ENCODE peak calls at places on chromosomes 2 and 18, in five cellular contexts. One of them, this sample, is unnamed.

GRCh38 chr2:165700511-165700910 is 93.5 kb downstream of the GALNT3 start:
- DNase-seq in brain microvascular endothelial cell: no peak
- DNase-seq in cardiac muscle cell: no peak
- DNase-seq in osteocyte: no peak
- DNase-seq in A549: no peak
- DNase-seq in this sample: no peak

GRCh38 chr2:112622528-112622849 is 23.2 kb upstream of the SLC20A1 start:
- DNase-seq in brain microvascular endothelial cell: peak
- DNase-seq in cardiac muscle cell: peak
- DNase-seq in osteocyte: no peak
- DNase-seq in A549: peak
- DNase-seq in this sample: no peak

GRCh38 chr2:233058717-233059546 is 1.2 kb upstream of the INPP5D start:
- DNase-seq in brain microvascular endothelial cell: no peak
- DNase-seq in cardiac muscle cell: no peak
- DNase-seq in osteocyte: no peak
- DNase-seq in A549: no peak
- DNase-seq in this sample: no peak

GRCh38 chr2:37892436-37893114 is 32.5 kb upstream of the RMDN2 start:
- DNase-seq in brain microvascular endothelial cell: no peak
- DNase-seq in cardiac muscle cell: no peak
- DNase-seq in osteocyte: no peak
- DNase-seq in A549: no peak
- DNase-seq in this sample: no peak

GRCh38 chr2:157726946-157727345 is 98.3 kb upstream of the ACVR1C start:
- DNase-seq in brain microvascular endothelial cell: no peak
- DNase-seq in cardiac muscle cell: no peak
- DNase-seq in osteocyte: no peak
- DNase-seq in A549: no peak
- DNase-seq in this sample: no peak

GRCh38 chr2:43309935-43310334 is 83.5 kb upstream of the ZFP36L2 start:
- DNase-seq in brain microvascular endothelial cell: no peak
- DNase-seq in cardiac muscle cell: no peak
- DNase-seq in osteocyte: no peak
- DNase-seq in A549: no peak
- DNase-seq in this sample: no peak

GRCh38 chr2:207161247-207161646 is 4.5 kb downstream of the KLF7 start:
- DNase-seq in brain microvascular endothelial cell: no peak
- DNase-seq in cardiac muscle cell: no peak
- DNase-seq in osteocyte: no peak
- DNase-seq in A549: no peak
- DNase-seq in this sample: no peak

GRCh38 chr18:3037423-3037915 is 24.5 kb upstream of the LPIN2 start:
- DNase-seq in brain microvascular endothelial cell: peak
- DNase-seq in cardiac muscle cell: peak
- DNase-seq in osteocyte: peak
- DNase-seq in A549: peak
- DNase-seq in this sample: no peak

GRCh38 chr18:2846241-2846637 is 567 bp upstream of the EMILIN2 start:
- DNase-seq in brain microvascular endothelial cell: peak
- DNase-seq in cardiac muscle cell: peak
- DNase-seq in osteocyte: no peak
- DNase-seq in A549: no peak
- DNase-seq in this sample: no peak

GRCh38 chr18:44943201-44943881 is 262.7 kb downstream of the SETBP1 start:
- DNase-seq in brain microvascular endothelial cell: peak
- DNase-seq in cardiac muscle cell: peak
- DNase-seq in osteocyte: no peak
- DNase-seq in A549: no peak
- DNase-seq in this sample: no peak

GRCh38 chr18:48673456-48674197 is 134.8 kb downstream of the CTIF start:
- DNase-seq in brain microvascular endothelial cell: no peak
- DNase-seq in cardiac muscle cell: no peak
- DNase-seq in osteocyte: no peak
- DNase-seq in A549: no peak
- DNase-seq in this sample: peak

GRCh38 chr2:32523711-32524110 is 104.1 kb upstream of the TTC27 start:
- DNase-seq in brain microvascular endothelial cell: no peak
- DNase-seq in cardiac muscle cell: peak
- DNase-seq in osteocyte: no peak
- DNase-seq in A549: no peak
- DNase-seq in this sample: no peak

GRCh38 chr2:190812506-190813294 is 67.9 kb upstream of the GLS start:
- DNase-seq in brain microvascular endothelial cell: peak
- DNase-seq in cardiac muscle cell: peak
- DNase-seq in osteocyte: no peak
- DNase-seq in A549: no peak
- DNase-seq in this sample: no peak

GRCh38 chr18:7221424-7222155 is 9.3 kb upstream of the LRRC30 start:
- DNase-seq in brain microvascular endothelial cell: peak
- DNase-seq in cardiac muscle cell: peak
- DNase-seq in osteocyte: no peak
- DNase-seq in A549: peak
- DNase-seq in this sample: no peak
- TF ChIP-seq CTCF in brain microvascular endothelial cell: peak
- TF ChIP-seq CTCF in cardiac muscle cell: peak
- TF ChIP-seq CTCF in osteocyte: peak
- TF ChIP-seq CTCF in A549: peak
- TF ChIP-seq CTCF in this sample: peak

GRCh38 chr2:236646871-236647270 is 77.2 kb downstream of the ACKR3 start:
- DNase-seq in brain microvascular endothelial cell: no peak
- DNase-seq in cardiac muscle cell: no peak
- DNase-seq in osteocyte: peak
- DNase-seq in A549: no peak
- DNase-seq in this sample: no peak
- TF ChIP-seq CTCF in brain microvascular endothelial cell: no peak
- TF ChIP-seq CTCF in cardiac muscle cell: no peak
- TF ChIP-seq CTCF in osteocyte: no peak
- TF ChIP-seq CTCF in A549: no peak
- TF ChIP-seq CTCF in this sample: no peak

DNA sequence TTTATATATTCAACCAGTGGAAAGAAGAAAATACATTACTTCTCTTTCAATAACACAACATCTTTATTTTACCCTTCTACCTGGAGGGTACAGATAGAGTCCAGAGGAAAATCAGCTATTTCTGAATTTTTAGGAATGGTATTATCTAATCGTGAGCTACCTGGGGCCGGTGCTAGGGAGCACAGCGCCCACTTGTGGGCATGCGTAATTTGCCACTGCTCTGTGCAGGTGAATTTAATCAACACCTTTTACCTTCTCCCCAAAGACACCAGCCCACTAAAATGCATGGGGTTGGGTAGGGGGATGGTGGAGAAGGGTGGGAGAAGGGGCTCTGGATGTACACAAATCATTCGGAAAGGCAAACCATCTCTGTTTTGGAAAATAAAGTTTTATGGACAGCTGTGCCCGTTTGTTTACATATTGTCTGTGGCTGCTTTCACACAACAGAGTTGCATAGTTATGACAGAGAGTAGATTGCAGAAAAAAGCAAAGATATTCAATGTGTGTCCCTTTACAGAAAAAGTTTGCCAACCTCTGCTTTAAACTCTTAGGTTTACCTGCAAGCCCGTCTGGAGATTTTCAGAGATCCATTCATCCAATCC is 51.5 kb upstream of the DCC start:
- DNase-seq in brain microvascular endothelial cell: no peak
- DNase-seq in cardiac muscle cell: peak
- DNase-seq in osteocyte: no peak
- DNase-seq in A549: peak
- DNase-seq in this sample: no peak
- TF ChIP-seq CTCF in brain microvascular endothelial cell: peak
- TF ChIP-seq CTCF in cardiac muscle cell: peak
- TF ChIP-seq CTCF in osteocyte: peak
- TF ChIP-seq CTCF in A549: peak
- TF ChIP-seq CTCF in this sample: peak

GRCh38 chr2:203097735-203098134 is 83.1 kb downstream of the NBEAL1 start:
- DNase-seq in brain microvascular endothelial cell: peak
- DNase-seq in cardiac muscle cell: peak
- DNase-seq in osteocyte: no peak
- DNase-seq in A549: peak
- DNase-seq in this sample: no peak
- TF ChIP-seq CTCF in brain microvascular endothelial cell: peak
- TF ChIP-seq CTCF in cardiac muscle cell: peak
- TF ChIP-seq CTCF in osteocyte: peak
- TF ChIP-seq CTCF in A549: peak
- TF ChIP-seq CTCF in this sample: peak

GRCh38 chr18:11728247-11728646 is 39.2 kb downstream of the GNAL start:
- DNase-seq in brain microvascular endothelial cell: peak
- DNase-seq in cardiac muscle cell: peak
- DNase-seq in osteocyte: no peak
- DNase-seq in A549: peak
- DNase-seq in this sample: no peak
- TF ChIP-seq CTCF in brain microvascular endothelial cell: peak
- TF ChIP-seq CTCF in cardiac muscle cell: peak
- TF ChIP-seq CTCF in osteocyte: peak
- TF ChIP-seq CTCF in A549: peak
- TF ChIP-seq CTCF in this sample: peak

GRCh38 chr2:238597638-238598528 is 171.2 kb downstream of the ASB1 start:
- DNase-seq in brain microvascular endothelial cell: no peak
- DNase-seq in cardiac muscle cell: no peak
- DNase-seq in osteocyte: peak
- DNase-seq in A549: no peak
- DNase-seq in this sample: no peak

GRCh38 chr2:238595750-238596570 is 169.2 kb downstream of the ASB1 start:
- DNase-seq in brain microvascular endothelial cell: no peak
- DNase-seq in cardiac muscle cell: no peak
- DNase-seq in osteocyte: peak
- DNase-seq in A549: no peak
- DNase-seq in this sample: no peak

GRCh38 chr2:238594796-238595749 is 168.3 kb downstream of the ASB1 start:
- DNase-seq in brain microvascular endothelial cell: no peak
- DNase-seq in cardiac muscle cell: no peak
- DNase-seq in osteocyte: peak
- DNase-seq in A549: no peak
- DNase-seq in this sample: no peak

GRCh38 chr2:238598802-238599530 is 172.2 kb downstream of the ASB1 start:
- DNase-seq in brain microvascular endothelial cell: no peak
- DNase-seq in cardiac muscle cell: no peak
- DNase-seq in osteocyte: peak
- DNase-seq in A549: no peak
- DNase-seq in this sample: no peak

DNA sequence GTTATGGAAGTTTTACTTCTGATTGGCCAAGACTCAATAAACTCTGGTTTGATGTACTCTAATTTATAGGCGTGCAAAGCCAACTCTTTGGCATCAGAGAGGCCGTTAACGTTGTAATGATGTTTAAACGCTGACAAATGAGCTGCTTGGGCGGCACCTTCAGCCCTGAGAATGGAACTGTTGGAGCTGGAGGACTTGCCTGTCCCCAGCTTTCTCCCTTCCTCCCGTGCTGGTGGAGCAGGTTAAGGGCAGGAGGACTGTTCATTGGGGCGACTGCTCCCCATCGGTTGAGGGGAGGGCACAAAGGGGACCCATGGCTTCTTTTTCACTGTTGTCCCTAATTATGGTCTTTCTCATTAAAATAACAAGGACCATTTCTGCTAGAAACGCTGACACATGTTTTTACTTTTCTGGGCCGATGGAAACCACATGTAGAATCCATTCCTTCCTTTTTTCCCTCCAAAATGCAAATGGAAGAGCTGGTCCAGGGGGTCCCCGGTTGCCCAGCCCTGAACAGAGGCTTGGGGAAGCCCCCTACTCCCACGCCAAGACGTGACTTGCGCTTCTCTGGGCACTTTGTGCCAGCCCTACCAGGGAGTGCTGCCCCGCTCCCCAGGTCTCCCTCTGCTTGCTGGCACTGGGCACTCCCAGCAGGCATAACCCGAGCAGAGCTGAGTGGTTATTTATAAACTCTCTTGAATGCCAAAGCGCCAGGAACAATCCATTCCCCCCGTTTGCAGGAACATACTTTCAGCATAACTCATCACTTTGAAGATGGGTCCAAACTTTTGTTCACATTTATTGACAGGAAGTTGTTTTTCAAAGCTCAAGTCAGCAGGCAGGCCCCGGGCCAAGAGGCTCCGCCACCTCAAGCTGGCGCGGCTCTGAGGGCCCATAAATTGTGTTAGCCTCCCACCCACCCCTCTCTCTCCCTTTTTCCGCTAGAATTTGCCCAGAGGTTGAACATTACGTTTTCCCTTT is 170.1 kb downstream of the ASB1 start:
- DNase-seq in brain microvascular endothelial cell: peak
- DNase-seq in cardiac muscle cell: peak
- DNase-seq in osteocyte: peak
- DNase-seq in A549: peak
- DNase-seq in this sample: no peak
- TF ChIP-seq CTCF in brain microvascular endothelial cell: no peak
- TF ChIP-seq CTCF in cardiac muscle cell: no peak
- TF ChIP-seq CTCF in osteocyte: no peak
- TF ChIP-seq CTCF in A549: no peak
- TF ChIP-seq CTCF in this sample: no peak

GRCh38 chr2:238278626-238279323 is 9.6 kb downstream of the PER2 start:
- DNase-seq in brain microvascular endothelial cell: no peak
- DNase-seq in cardiac muscle cell: no peak
- DNase-seq in osteocyte: no peak
- DNase-seq in A549: no peak
- DNase-seq in this sample: no peak

GRCh38 chr2:238279324-238279682 is 9.1 kb downstream of the PER2 start:
- DNase-seq in brain microvascular endothelial cell: no peak
- DNase-seq in cardiac muscle cell: no peak
- DNase-seq in osteocyte: no peak
- DNase-seq in A549: no peak
- DNase-seq in this sample: no peak

GRCh38 chr2:238280083-238280816 is 8.2 kb downstream of the PER2 start:
- DNase-seq in brain microvascular endothelial cell: no peak
- DNase-seq in cardiac muscle cell: no peak
- DNase-seq in osteocyte: no peak
- DNase-seq in A549: no peak
- DNase-seq in this sample: no peak

GRCh38 chr2:238274152-238274865 is 14.1 kb downstream of the PER2 start:
- DNase-seq in brain microvascular endothelial cell: no peak
- DNase-seq in cardiac muscle cell: no peak
- DNase-seq in osteocyte: no peak
- DNase-seq in A549: no peak
- DNase-seq in this sample: no peak

GRCh38 chr2:238277695-238278094 is 10.7 kb downstream of the PER2 start:
- DNase-seq in brain microvascular endothelial cell: no peak
- DNase-seq in cardiac muscle cell: no peak
- DNase-seq in osteocyte: no peak
- DNase-seq in A549: peak
- DNase-seq in this sample: no peak
- TF ChIP-seq CTCF in brain microvascular endothelial cell: peak
- TF ChIP-seq CTCF in cardiac muscle cell: no peak
- TF ChIP-seq CTCF in osteocyte: no peak
- TF ChIP-seq CTCF in A549: peak
- TF ChIP-seq CTCF in this sample: peak

GRCh38 chr2:119126650-119127049 is 31.9 kb downstream of the C1QL2 start:
- DNase-seq in brain microvascular endothelial cell: no peak
- DNase-seq in cardiac muscle cell: peak
- DNase-seq in osteocyte: no peak
- DNase-seq in A549: peak
- DNase-seq in this sample: no peak
- TF ChIP-seq CTCF in brain microvascular endothelial cell: peak
- TF ChIP-seq CTCF in cardiac muscle cell: peak
- TF ChIP-seq CTCF in osteocyte: peak
- TF ChIP-seq CTCF in A549: peak
- TF ChIP-seq CTCF in this sample: peak

GRCh38 chr2:202376460-202377307 is 557 bp downstream of the BMPR2 start:
- DNase-seq in brain microvascular endothelial cell: no peak
- DNase-seq in cardiac muscle cell: peak
- DNase-seq in osteocyte: peak
- DNase-seq in A549: peak
- DNase-seq in this sample: no peak
- TF ChIP-seq CTCF in brain microvascular endothelial cell: no peak
- TF ChIP-seq CTCF in cardiac muscle cell: no peak
- TF ChIP-seq CTCF in osteocyte: no peak
- TF ChIP-seq CTCF in A549: no peak
- TF ChIP-seq CTCF in this sample: no peak

GRCh38 chr2:63300835-63301234 is 250.2 kb downstream of the OTX1 start:
- DNase-seq in brain microvascular endothelial cell: no peak
- DNase-seq in cardiac muscle cell: no peak
- DNase-seq in osteocyte: no peak
- DNase-seq in A549: peak
- DNase-seq in this sample: no peak
- TF ChIP-seq CTCF in brain microvascular endothelial cell: no peak
- TF ChIP-seq CTCF in cardiac muscle cell: no peak
- TF ChIP-seq CTCF in osteocyte: no peak
- TF ChIP-seq CTCF in A549: no peak
- TF ChIP-seq CTCF in this sample: peak